ENCODE peak calls at places on chromosomes 2 and 18, in six cellular contexts. One of them, this sample, is unnamed.
A peak's percentile ranks its signal among the peaks of the same experiment; 100 is the strongest.

GRCh38 chr2:232341061-232341738 is 37.4 kb upstream of the ALPP start:
- DNase-seq in fibroblast of the aortic adventitia: no peak
- DNase-seq in brain microvascular endothelial cell: no peak
- DNase-seq in AG09309: no peak
- DNase-seq in Calu3: no peak
- DNase-seq in IMR-90: no peak
- DNase-seq in this sample: no peak

GRCh38 chr2:233098615-233099014 is 38.5 kb downstream of the INPP5D start:
- DNase-seq in brain microvascular endothelial cell: no peak
- DNase-seq in Calu3: peak; percentile 35
- DNase-seq in AG09309: no peak
- DNase-seq in IMR-90: peak; percentile 5
- DNase-seq in fibroblast of the aortic adventitia: peak; percentile 11
- DNase-seq in this sample: no peak

GRCh38 chr2:191209346-191209745 is 35.9 kb upstream of the MYO1B start:
- DNase-seq in AG09309: no peak
- DNase-seq in IMR-90: peak; percentile 41
- DNase-seq in Calu3: no peak
- DNase-seq in brain microvascular endothelial cell: no peak
- DNase-seq in fibroblast of the aortic adventitia: peak; percentile 59
- DNase-seq in this sample: no peak

GRCh38 chr2:41194235-41194634 is 742.3 kb upstream of the SLC8A1 start:
- DNase-seq in fibroblast of the aortic adventitia: peak; percentile 4
- DNase-seq in Calu3: peak; percentile 46
- DNase-seq in brain microvascular endothelial cell: peak; percentile 92
- DNase-seq in AG09309: no peak
- DNase-seq in IMR-90: peak; percentile 1
- DNase-seq in this sample: no peak

GRCh38 chr2:187580462-187581124 is 26.4 kb upstream of the TFPI start:
- DNase-seq in Calu3: no peak
- DNase-seq in fibroblast of the aortic adventitia: peak; percentile 91
- DNase-seq in IMR-90: peak; percentile 85
- DNase-seq in AG09309: peak; percentile 38
- DNase-seq in brain microvascular endothelial cell: no peak
- DNase-seq in this sample: peak; percentile 7

GRCh38 chr2:173590278-173590811 is 235.7 kb downstream of the CDCA7 start:
- DNase-seq in fibroblast of the aortic adventitia: peak; percentile 95
- DNase-seq in Calu3: peak; percentile 81
- DNase-seq in brain microvascular endothelial cell: peak; percentile 95
- DNase-seq in IMR-90: peak; percentile 98
- DNase-seq in AG09309: peak; percentile 92
- DNase-seq in this sample: no peak

GRCh38 chr2:171225302-171225980 is 64.7 kb upstream of the TLK1 start:
- DNase-seq in brain microvascular endothelial cell: peak; percentile 89
- DNase-seq in AG09309: peak; percentile 74
- DNase-seq in IMR-90: peak; percentile 95
- DNase-seq in Calu3: peak; percentile 8
- DNase-seq in fibroblast of the aortic adventitia: peak; percentile 92
- DNase-seq in this sample: no peak

GRCh38 chr2:179768765-179769164 is 92.6 kb downstream of the ZNF385B start:
- DNase-seq in Calu3: no peak
- DNase-seq in brain microvascular endothelial cell: peak; percentile 20
- DNase-seq in AG09309: peak; percentile 56
- DNase-seq in IMR-90: peak; percentile 1
- DNase-seq in fibroblast of the aortic adventitia: peak; percentile 99
- DNase-seq in this sample: no peak

GRCh38 chr2:229642371-229642770 is 72.0 kb downstream of the DNER start:
- DNase-seq in AG09309: no peak
- DNase-seq in brain microvascular endothelial cell: no peak
- DNase-seq in IMR-90: no peak
- DNase-seq in Calu3: peak; percentile 57
- DNase-seq in fibroblast of the aortic adventitia: no peak
- DNase-seq in this sample: no peak

GRCh38 chr2:12884713-12885282 is 168.1 kb downstream of the TRIB2 start:
- DNase-seq in Calu3: no peak
- DNase-seq in IMR-90: peak; percentile 54
- DNase-seq in fibroblast of the aortic adventitia: peak; percentile 76
- DNase-seq in brain microvascular endothelial cell: peak; percentile 85
- DNase-seq in AG09309: peak; percentile 13
- DNase-seq in this sample: no peak

GRCh38 chr18:33444699-33445098 is 4.2 kb upstream of the CCDC178 start:
- DNase-seq in brain microvascular endothelial cell: no peak
- DNase-seq in Calu3: no peak
- DNase-seq in AG09309: no peak
- DNase-seq in fibroblast of the aortic adventitia: no peak
- DNase-seq in IMR-90: no peak
- DNase-seq in this sample: no peak

GRCh38 chr2:86563650-86564061 is 413 bp upstream of the CHMP3 start:
- DNase-seq in AG09309: no peak
- DNase-seq in fibroblast of the aortic adventitia: no peak
- DNase-seq in IMR-90: no peak
- DNase-seq in Calu3: no peak
- DNase-seq in brain microvascular endothelial cell: no peak
- DNase-seq in this sample: no peak

GRCh38 chr2:149422337-149422990 is 92.1 kb downstream of the LYPD6 start:
- DNase-seq in fibroblast of the aortic adventitia: peak; percentile 57
- DNase-seq in Calu3: peak; percentile 49
- DNase-seq in IMR-90: peak; percentile 27
- DNase-seq in AG09309: peak; percentile 32
- DNase-seq in brain microvascular endothelial cell: peak; percentile 10
- DNase-seq in this sample: no peak

GRCh38 chr18:80210312-80211083 is 36.8 kb downstream of the PARD6G start:
- DNase-seq in fibroblast of the aortic adventitia: no peak
- DNase-seq in AG09309: no peak
- DNase-seq in IMR-90: peak; percentile 33
- DNase-seq in Calu3: no peak
- DNase-seq in brain microvascular endothelial cell: no peak
- DNase-seq in this sample: no peak

DNA sequence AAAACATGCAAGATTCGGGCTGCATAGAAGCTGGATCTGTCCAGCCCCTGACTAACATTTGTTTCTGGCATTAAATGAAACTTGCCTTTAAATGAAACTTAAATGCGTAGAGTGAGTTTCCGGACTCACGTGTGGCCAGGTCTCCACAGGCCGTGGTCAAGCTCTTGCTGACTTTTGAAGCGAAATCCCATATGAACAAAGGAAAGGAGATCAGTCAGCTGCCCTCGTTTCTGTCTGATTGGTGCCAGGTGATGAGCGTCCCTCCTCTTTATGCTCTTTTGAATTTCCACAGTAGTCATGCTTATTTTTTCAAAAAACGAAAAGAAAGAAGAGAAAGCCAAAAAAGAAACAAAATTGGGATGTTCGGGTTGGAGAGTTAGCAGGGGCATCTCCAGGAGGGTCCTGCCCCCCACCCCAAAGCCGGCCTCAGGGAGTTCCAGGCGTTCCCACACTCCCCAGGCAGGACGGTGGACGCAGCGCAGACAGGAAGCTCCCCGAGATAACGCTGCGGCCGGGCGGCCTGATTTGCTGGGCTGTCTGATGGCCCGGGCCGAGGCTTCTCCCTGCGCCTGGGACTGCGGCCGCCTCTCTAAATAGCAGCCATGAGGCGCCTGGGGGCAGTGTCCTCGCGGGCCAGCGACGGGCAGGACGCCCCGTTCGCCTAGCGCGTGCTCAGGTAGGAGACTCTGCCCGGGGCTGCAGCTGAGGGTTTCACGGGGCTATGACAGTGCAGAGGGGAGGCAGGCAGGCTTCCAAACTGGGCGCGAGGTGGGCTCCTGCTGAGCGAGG is at the start of gene COLEC11:
- DNase-seq in IMR-90: no peak
- DNase-seq in AG09309: no peak
- DNase-seq in Calu3: no peak
- DNase-seq in brain microvascular endothelial cell: peak; percentile 60
- DNase-seq in fibroblast of the aortic adventitia: no peak
- DNase-seq in this sample: no peak
- TF ChIP-seq CTCF in IMR-90: peak; percentile 7
- TF ChIP-seq CTCF in AG09309: no peak
- TF ChIP-seq CTCF in Calu3: no peak
- TF ChIP-seq CTCF in brain microvascular endothelial cell: peak; percentile 57
- TF ChIP-seq CTCF in fibroblast of the aortic adventitia: peak; percentile 16
- TF ChIP-seq CTCF in this sample: no peak

GRCh38 chr18:2887470-2887869 is 40.7 kb downstream of the EMILIN2 start:
- DNase-seq in fibroblast of the aortic adventitia: no peak
- DNase-seq in Calu3: no peak
- DNase-seq in AG09309: no peak
- DNase-seq in IMR-90: no peak
- DNase-seq in brain microvascular endothelial cell: no peak
- DNase-seq in this sample: no peak
- TF ChIP-seq CTCF in fibroblast of the aortic adventitia: no peak
- TF ChIP-seq CTCF in Calu3: no peak
- TF ChIP-seq CTCF in AG09309: no peak
- TF ChIP-seq CTCF in IMR-90: no peak
- TF ChIP-seq CTCF in brain microvascular endothelial cell: no peak
- TF ChIP-seq CTCF in this sample: no peak

GRCh38 chr2:208406474-208407451 is at the start of gene PTH2R:
- DNase-seq in fibroblast of the aortic adventitia: no peak
- DNase-seq in IMR-90: no peak
- DNase-seq in Calu3: peak; percentile 32
- DNase-seq in AG09309: no peak
- DNase-seq in brain microvascular endothelial cell: no peak
- DNase-seq in this sample: peak; percentile 18

GRCh38 chr2:208407667-208408066 is 1.1 kb downstream of the PTH2R start:
- DNase-seq in IMR-90: peak; percentile 2
- DNase-seq in Calu3: peak; percentile 64
- DNase-seq in AG09309: no peak
- DNase-seq in fibroblast of the aortic adventitia: peak; percentile 20
- DNase-seq in brain microvascular endothelial cell: peak; percentile 32
- DNase-seq in this sample: peak; percentile 37
- TF ChIP-seq CTCF in IMR-90: peak; percentile 37
- TF ChIP-seq CTCF in Calu3: peak; percentile 67
- TF ChIP-seq CTCF in AG09309: peak; percentile 18
- TF ChIP-seq CTCF in fibroblast of the aortic adventitia: no peak
- TF ChIP-seq CTCF in brain microvascular endothelial cell: peak; percentile 48
- TF ChIP-seq CTCF in this sample: peak; percentile 14

DNA sequence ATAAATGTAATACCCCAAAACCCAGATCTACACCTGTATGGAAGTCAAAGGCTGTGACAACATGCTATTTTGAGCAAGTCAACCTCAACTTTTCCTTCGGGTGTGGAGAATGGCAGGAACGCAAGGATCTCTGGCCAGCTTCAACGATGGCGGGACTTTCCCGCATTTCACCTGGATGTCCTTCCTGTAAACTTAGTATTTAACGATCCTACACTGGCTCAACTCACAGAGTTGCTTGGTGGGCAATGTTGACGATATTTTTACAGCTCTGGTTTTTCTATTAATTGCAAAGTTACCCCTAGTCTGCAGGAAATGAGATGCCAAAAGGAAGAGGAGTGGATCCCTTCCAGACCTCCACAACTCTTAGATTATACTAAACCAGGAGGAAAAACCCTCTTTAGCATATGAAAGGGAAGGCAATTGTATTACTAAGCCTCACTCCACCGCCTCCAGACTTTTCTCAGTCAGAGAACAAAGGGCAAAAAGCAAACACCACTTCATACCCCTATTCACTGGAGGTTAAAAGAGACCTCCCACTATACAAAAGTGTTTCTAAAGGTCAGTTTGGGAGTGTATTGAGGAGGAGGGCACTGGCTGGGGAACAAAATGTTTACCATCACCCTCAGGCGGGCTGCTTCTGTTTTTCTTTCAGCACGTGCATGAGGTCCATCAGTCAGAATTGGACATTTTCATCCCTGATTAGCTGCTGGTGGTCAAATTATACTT is 56.5 kb upstream of the ACVR1 start:
- DNase-seq in brain microvascular endothelial cell: no peak
- DNase-seq in AG09309: no peak
- DNase-seq in fibroblast of the aortic adventitia: no peak
- DNase-seq in IMR-90: no peak
- DNase-seq in Calu3: no peak
- DNase-seq in this sample: no peak
- TF ChIP-seq CTCF in brain microvascular endothelial cell: no peak
- TF ChIP-seq CTCF in AG09309: no peak
- TF ChIP-seq CTCF in fibroblast of the aortic adventitia: no peak
- TF ChIP-seq CTCF in IMR-90: no peak
- TF ChIP-seq CTCF in Calu3: no peak
- TF ChIP-seq CTCF in this sample: no peak

GRCh38 chr18:36761186-36761698 is 67.6 kb downstream of the TPGS2 start:
- DNase-seq in IMR-90: no peak
- DNase-seq in brain microvascular endothelial cell: no peak
- DNase-seq in fibroblast of the aortic adventitia: no peak
- DNase-seq in Calu3: no peak
- DNase-seq in AG09309: no peak
- DNase-seq in this sample: no peak
- TF ChIP-seq CTCF in IMR-90: no peak
- TF ChIP-seq CTCF in brain microvascular endothelial cell: peak; percentile 21
- TF ChIP-seq CTCF in fibroblast of the aortic adventitia: no peak
- TF ChIP-seq CTCF in Calu3: no peak
- TF ChIP-seq CTCF in AG09309: no peak
- TF ChIP-seq CTCF in this sample: no peak

GRCh38 chr2:106886916-106887758 is 1.2 kb upstream of the ST6GAL2 start:
- DNase-seq in IMR-90: no peak
- DNase-seq in Calu3: no peak
- DNase-seq in brain microvascular endothelial cell: peak; percentile 20
- DNase-seq in AG09309: no peak
- DNase-seq in fibroblast of the aortic adventitia: no peak
- DNase-seq in this sample: peak; percentile 13
- TF ChIP-seq CTCF in IMR-90: no peak
- TF ChIP-seq CTCF in Calu3: no peak
- TF ChIP-seq CTCF in brain microvascular endothelial cell: peak; percentile 33
- TF ChIP-seq CTCF in AG09309: no peak
- TF ChIP-seq CTCF in fibroblast of the aortic adventitia: no peak
- TF ChIP-seq CTCF in this sample: no peak

GRCh38 chr2:139916822-139917221 is 1136.6 kb upstream of the NXPH2 start:
- DNase-seq in fibroblast of the aortic adventitia: no peak
- DNase-seq in brain microvascular endothelial cell: no peak
- DNase-seq in IMR-90: no peak
- DNase-seq in AG09309: no peak
- DNase-seq in Calu3: no peak
- DNase-seq in this sample: no peak
- TF ChIP-seq CTCF in fibroblast of the aortic adventitia: no peak
- TF ChIP-seq CTCF in brain microvascular endothelial cell: no peak
- TF ChIP-seq CTCF in IMR-90: no peak
- TF ChIP-seq CTCF in AG09309: no peak
- TF ChIP-seq CTCF in Calu3: no peak
- TF ChIP-seq CTCF in this sample: no peak

GRCh38 chr2:71586471-71586870 is 133.1 kb downstream of the DYSF start:
- DNase-seq in brain microvascular endothelial cell: no peak
- DNase-seq in AG09309: no peak
- DNase-seq in Calu3: no peak
- DNase-seq in IMR-90: no peak
- DNase-seq in fibroblast of the aortic adventitia: no peak
- DNase-seq in this sample: no peak
- TF ChIP-seq CTCF in brain microvascular endothelial cell: no peak
- TF ChIP-seq CTCF in AG09309: no peak
- TF ChIP-seq CTCF in Calu3: no peak
- TF ChIP-seq CTCF in IMR-90: no peak
- TF ChIP-seq CTCF in fibroblast of the aortic adventitia: no peak
- TF ChIP-seq CTCF in this sample: no peak

DNA sequence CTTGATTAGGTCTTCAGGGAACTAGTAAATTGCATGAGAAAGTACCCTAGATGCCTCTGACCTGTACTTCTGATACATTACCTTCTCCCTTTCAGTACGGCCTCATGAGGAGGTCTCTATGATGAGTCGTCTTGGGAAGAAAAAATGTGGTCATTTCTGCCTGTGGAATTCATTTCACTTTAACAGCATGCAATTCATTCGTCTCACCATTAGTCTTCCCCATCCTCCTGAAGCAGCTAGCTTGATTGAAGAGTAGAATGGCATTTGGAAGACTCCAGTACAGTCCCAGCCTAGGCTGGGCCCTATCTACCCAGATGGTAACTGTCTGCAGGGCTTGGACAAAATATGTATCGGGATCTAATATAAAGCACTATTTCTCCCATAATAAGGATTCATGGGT is 52.1 kb downstream of the TMX3 start:
- DNase-seq in AG09309: no peak
- DNase-seq in fibroblast of the aortic adventitia: peak; percentile 28
- DNase-seq in IMR-90: peak; percentile 66
- DNase-seq in Calu3: no peak
- DNase-seq in brain microvascular endothelial cell: peak; percentile 25
- DNase-seq in this sample: no peak
- TF ChIP-seq CTCF in AG09309: no peak
- TF ChIP-seq CTCF in fibroblast of the aortic adventitia: peak; percentile 3
- TF ChIP-seq CTCF in IMR-90: peak; percentile 18
- TF ChIP-seq CTCF in Calu3: no peak
- TF ChIP-seq CTCF in brain microvascular endothelial cell: peak; percentile 47
- TF ChIP-seq CTCF in this sample: no peak

This sample was measured in GM13976.